ENCODE peak calls at places on chromosome 19, in seven cellular contexts. G is CD8-positive, alpha-beta T cell; K is GM10248; T is ovary; N is heart right ventricle; L is NCI-H774; M is progenitor cell of endocrine pancreas. S is an unnamed sample.
A peak's percentile ranks its signal among the peaks of the same experiment; 100 is the strongest.

GRCh38 chr19:2702170-2703076 is at the start of gene GNG7:
- DNase-seq in L (no peak), G (peak; percentile 95), N (peak; percentile 90), M (peak; percentile 95), K (peak; percentile 100), T (peak; percentile 97), S (peak; percentile 86)

GRCh38 chr19:608155-609000 is 18.7 kb downstream of the HCN2 start:
- DNase-seq in L (no peak), G (no peak), N (no peak), T (no peak), K (no peak), M (no peak), S (no peak)

GRCh38 chr19:15417699-15418098 is 1.1 kb downstream of the AKAP8L start:
- DNase-seq in L (no peak), K (no peak), M (no peak), G (no peak), N (no peak), T (no peak), S (peak; percentile 20)

GRCh38 chr19:56170261-56170660 is 5.5 kb upstream of the GALP start:
- DNase-seq in T (no peak), M (no peak), L (peak; percentile 16), N (peak; percentile 26), G (no peak), K (no peak), S (peak; percentile 53)

GRCh38 chr19:3607398-3608078 is 863 bp upstream of the TBXA2R start:
- DNase-seq in M (no peak), N (peak; percentile 82), L (no peak), T (peak; percentile 58), G (no peak), K (no peak), S (peak; percentile 63)

GRCh38 chr19:1081301-1082164 is 13.6 kb downstream of the POLR2E start:
- DNase-seq in G (no peak), L (peak; percentile 59), T (no peak), N (no peak), M (no peak), K (no peak), S (no peak)

GRCh38 chr19:38735257-38735686 is 9.0 kb downstream of the CAPN12 start:
- DNase-seq in G (peak; percentile 34), L (peak; percentile 16), M (peak; percentile 42), K (peak; percentile 63), T (peak; percentile 37), N (peak; percentile 17), S (no peak)

GRCh38 chr19:18007939-18008673 is at the start of gene ARRDC2:
- DNase-seq in M (peak; percentile 69), G (peak; percentile 89), K (peak; percentile 98), L (peak; percentile 86), N (peak; percentile 93), T (peak; percentile 89), S (peak; percentile 94)

GRCh38 chr19:54517483-54517882 is 14.9 kb downstream of the LAIR2 start:
- DNase-seq in K (peak; percentile 65), N (peak; percentile 48), L (no peak), T (no peak), G (peak; percentile 47), M (no peak), S (peak; percentile 82)

GRCh38 chr19:48495391-48495790 is 16.2 kb downstream of the LMTK3 start:
- DNase-seq in N (no peak), K (no peak), L (no peak), M (no peak), G (no peak), T (no peak), S (peak; percentile 40)